ENCODE peak calls at places on chromosome 4, in nine cellular contexts. One of them, this sample, is unnamed.

GRCh38 chr4:42843694-42844093 is 48.8 kb upstream of the GRXCR1 start:
- DNase-seq in amygdala: no peak
- DNase-seq in astrocyte of the hippocampus: no peak
- DNase-seq in PC-9: no peak
- DNase-seq in head of caudate nucleus: no peak
- DNase-seq in NCI-H748 treated with DMSO at 0.1 percent for 48 hours: no peak
- DNase-seq in sciatic nerve: no peak
- DNase-seq in HT-29: no peak
- DNase-seq in activated T-cell treated with anti-CD3 and anti-CD28 coated beads, Interleukin-2, amount 50 U/mL, for 24 hours: no peak
- DNase-seq in this sample: no peak

GRCh38 chr4:13704761-13705160 is 77.2 kb upstream of the BOD1L1 start:
- DNase-seq in amygdala: no peak
- DNase-seq in astrocyte of the hippocampus: no peak
- DNase-seq in PC-9: no peak
- DNase-seq in head of caudate nucleus: no peak
- DNase-seq in NCI-H748 treated with DMSO at 0.1 percent for 48 hours: no peak
- DNase-seq in sciatic nerve: no peak
- DNase-seq in HT-29: no peak
- DNase-seq in activated T-cell treated with anti-CD3 and anti-CD28 coated beads, Interleukin-2, amount 50 U/mL, for 24 hours: no peak
- DNase-seq in this sample: no peak

GRCh38 chr4:93828830-93829530 is 427 bp downstream of the ATOH1 start:
- DNase-seq in amygdala: no peak
- DNase-seq in astrocyte of the hippocampus: peak
- DNase-seq in PC-9: no peak
- DNase-seq in head of caudate nucleus: no peak
- DNase-seq in NCI-H748 treated with DMSO at 0.1 percent for 48 hours: no peak
- DNase-seq in sciatic nerve: no peak
- DNase-seq in HT-29: peak
- DNase-seq in activated T-cell treated with anti-CD3 and anti-CD28 coated beads, Interleukin-2, amount 50 U/mL, for 24 hours: no peak
- DNase-seq in this sample: no peak

GRCh38 chr4:184306949-184307348 is 89.3 kb upstream of the ENPP6 start:
- DNase-seq in amygdala: no peak
- DNase-seq in astrocyte of the hippocampus: no peak
- DNase-seq in PC-9: no peak
- DNase-seq in head of caudate nucleus: no peak
- DNase-seq in NCI-H748 treated with DMSO at 0.1 percent for 48 hours: no peak
- DNase-seq in sciatic nerve: no peak
- DNase-seq in HT-29: no peak
- DNase-seq in activated T-cell treated with anti-CD3 and anti-CD28 coated beads, Interleukin-2, amount 50 U/mL, for 24 hours: no peak
- DNase-seq in this sample: no peak

GRCh38 chr4:24853142-24853541 is 57.8 kb downstream of the SOD3 start:
- DNase-seq in amygdala: no peak
- DNase-seq in astrocyte of the hippocampus: peak
- DNase-seq in PC-9: no peak
- DNase-seq in head of caudate nucleus: no peak
- DNase-seq in NCI-H748 treated with DMSO at 0.1 percent for 48 hours: no peak
- DNase-seq in sciatic nerve: no peak
- DNase-seq in HT-29: no peak
- DNase-seq in activated T-cell treated with anti-CD3 and anti-CD28 coated beads, Interleukin-2, amount 50 U/mL, for 24 hours: no peak
- DNase-seq in this sample: no peak

GRCh38 chr4:100960232-100960631 is 387.1 kb downstream of the PPP3CA start:
- DNase-seq in amygdala: no peak
- DNase-seq in astrocyte of the hippocampus: no peak
- DNase-seq in PC-9: no peak
- DNase-seq in head of caudate nucleus: no peak
- DNase-seq in NCI-H748 treated with DMSO at 0.1 percent for 48 hours: no peak
- DNase-seq in sciatic nerve: no peak
- DNase-seq in HT-29: no peak
- DNase-seq in activated T-cell treated with anti-CD3 and anti-CD28 coated beads, Interleukin-2, amount 50 U/mL, for 24 hours: no peak
- DNase-seq in this sample: no peak

GRCh38 chr4:22071749-22072148 is 123.2 kb upstream of the KCNIP4 start:
- DNase-seq in amygdala: no peak
- DNase-seq in astrocyte of the hippocampus: no peak
- DNase-seq in PC-9: no peak
- DNase-seq in head of caudate nucleus: no peak
- DNase-seq in NCI-H748 treated with DMSO at 0.1 percent for 48 hours: no peak
- DNase-seq in sciatic nerve: no peak
- DNase-seq in HT-29: no peak
- DNase-seq in activated T-cell treated with anti-CD3 and anti-CD28 coated beads, Interleukin-2, amount 50 U/mL, for 24 hours: no peak
- DNase-seq in this sample: no peak

GRCh38 chr4:86856896-86857295 is 7.7 kb upstream of the SLC10A6 start:
- DNase-seq in amygdala: no peak
- DNase-seq in astrocyte of the hippocampus: no peak
- DNase-seq in PC-9: no peak
- DNase-seq in head of caudate nucleus: no peak
- DNase-seq in NCI-H748 treated with DMSO at 0.1 percent for 48 hours: no peak
- DNase-seq in sciatic nerve: no peak
- DNase-seq in HT-29: no peak
- DNase-seq in activated T-cell treated with anti-CD3 and anti-CD28 coated beads, Interleukin-2, amount 50 U/mL, for 24 hours: no peak
- DNase-seq in this sample: no peak

GRCh38 chr4:108717386-108717785 is 45.5 kb downstream of the ETNPPL start:
- DNase-seq in amygdala: no peak
- DNase-seq in astrocyte of the hippocampus: no peak
- DNase-seq in PC-9: no peak
- DNase-seq in head of caudate nucleus: no peak
- DNase-seq in NCI-H748 treated with DMSO at 0.1 percent for 48 hours: no peak
- DNase-seq in sciatic nerve: no peak
- DNase-seq in HT-29: no peak
- DNase-seq in activated T-cell treated with anti-CD3 and anti-CD28 coated beads, Interleukin-2, amount 50 U/mL, for 24 hours: no peak
- DNase-seq in this sample: no peak

GRCh38 chr4:104451573-104451972 is 43.1 kb downstream of the CXXC4 start:
- DNase-seq in amygdala: no peak
- DNase-seq in astrocyte of the hippocampus: peak
- DNase-seq in PC-9: no peak
- DNase-seq in head of caudate nucleus: no peak
- DNase-seq in NCI-H748 treated with DMSO at 0.1 percent for 48 hours: no peak
- DNase-seq in sciatic nerve: no peak
- DNase-seq in HT-29: peak
- DNase-seq in activated T-cell treated with anti-CD3 and anti-CD28 coated beads, Interleukin-2, amount 50 U/mL, for 24 hours: no peak
- DNase-seq in this sample: no peak